ENCODE peak calls at places on chromosomes 4 and X, in ten cellular contexts. B, L, I, A, D, Z, R, W, G and H are unnamed samples.

GRCh38 chr4:71270901-71271300 is 67.9 kb upstream of the SLC4A4 start:
- DNase-seq in I (peak), L (no peak), R (no peak), Z (peak), A (no peak), D (peak), B (no peak), W (peak), G (peak), H (peak)

GRCh38 chr4:87819281-87819919 is 13.4 kb upstream of the MEPE start:
- DNase-seq in G (no peak), D (no peak), R (no peak), L (no peak), B (no peak), W (no peak), A (no peak), I (peak), Z (no peak), H (no peak)

GRCh38 chr4:95585016-95585695 is 36.4 kb upstream of the UNC5C start:
- DNase-seq in I (no peak), L (no peak), A (no peak), Z (no peak), D (no peak), R (no peak), B (no peak), G (no peak), W (no peak), H (no peak)

GRCh38 chr4:184395451-184395917 is 78.9 kb downstream of the IRF2 start:
- DNase-seq in W (no peak), G (no peak), L (no peak), R (no peak), D (no peak), B (no peak), I (peak), Z (no peak), A (no peak), H (no peak)

GRCh38 chrX:10783451-10783995 is 163.1 kb upstream of the MID1 start:
- DNase-seq in Z (no peak), R (no peak), B (no peak), W (no peak), I (no peak), G (no peak), D (no peak), L (no peak), A (no peak), H (no peak)

GRCh38 chrX:151177141-151178027 is 1.0 kb downstream of the GPR50 start:
- DNase-seq in R (no peak), L (no peak), I (peak), D (no peak), A (no peak), G (no peak), Z (no peak), W (no peak), B (no peak), H (peak)

GRCh38 chr4:183155450-183156184 is 56.6 kb downstream of the WWC2 start:
- DNase-seq in I (no peak), Z (no peak), D (no peak), W (no peak), A (no peak), R (no peak), B (no peak), L (no peak), G (no peak), H (no peak)

GRCh38 chr4:155828628-155829027 is 37.4 kb downstream of the ASIC5 start:
- DNase-seq in W (no peak), A (no peak), Z (no peak), L (no peak), B (no peak), I (no peak), R (peak), G (no peak), D (no peak), H (no peak)

GRCh38 chr4:40325406-40326019 is 9.6 kb upstream of the CHRNA9 start:
- DNase-seq in R (peak), L (no peak), B (peak), G (no peak), Z (no peak), A (no peak), I (no peak), W (peak), D (peak), H (peak)

GRCh38 chr4:88823058-88823919 is 125.7 kb upstream of the NAP1L5 start:
- DNase-seq in W (peak), L (peak), Z (peak), I (peak), A (no peak), B (peak), G (peak), R (peak), D (peak), H (peak)

GRCh38 chrX:15441464-15441863 is 51.7 kb downstream of the PIR start:
- DNase-seq in Z (no peak), D (no peak), G (no peak), W (no peak), A (no peak), I (no peak), L (no peak), R (no peak), B (no peak), H (no peak)

GRCh38 chr4:3485011-3485881 is 22.1 kb downstream of the DOK7 start:
- DNase-seq in G (no peak), I (no peak), L (no peak), Z (no peak), R (no peak), A (no peak), B (peak), W (no peak), D (no peak), H (no peak)

GRCh38 chr4:40718571-40718970 is 31.2 kb upstream of the NSUN7 start:
- DNase-seq in B (no peak), G (no peak), A (no peak), R (no peak), L (no peak), I (peak), W (peak), Z (no peak), D (no peak), H (no peak)

GRCh38 chr4:72295966-72296557 is 264.3 kb downstream of the NPFFR2 start:
- DNase-seq in D (no peak), R (peak), Z (no peak), L (no peak), B (no peak), I (no peak), A (no peak), W (no peak), G (no peak), H (peak)

GRCh38 chr4:142452132-142452855 is 393.8 kb downstream of the INPP4B start:
- DNase-seq in Z (no peak), A (no peak), G (no peak), B (no peak), D (no peak), W (no peak), R (no peak), I (no peak), L (no peak), H (no peak)

GRCh38 chrX:69262036-69262905 is 97.0 kb upstream of the PJA1 start:
- DNase-seq in R (no peak), I (no peak), L (no peak), G (no peak), B (no peak), Z (no peak), W (no peak), A (no peak), D (no peak), H (no peak)

GRCh38 chr4:185210102-185210981 is 944 bp downstream of the SNX25 start:
- DNase-seq in R (no peak), G (peak), A (no peak), L (peak), Z (no peak), I (peak), B (peak), D (peak), W (no peak), H (peak)

GRCh38 chr4:187232796-187233195 is 509.1 kb upstream of the FAT1 start:
- DNase-seq in Z (no peak), D (no peak), L (no peak), R (no peak), A (no peak), I (no peak), W (no peak), G (no peak), B (no peak), H (no peak)